ENCODE peak calls at places on chromosome 6, in four cellular contexts. G is H1, M is mesendoderm, W is mesenchymal stem cell. K is an unnamed sample. For H3K36me3 and H3K79me1, the result is how much of the 10 kb centered on the place peaks cover.

GRCh38 chr6:146999766-147000165 is 204.5 kb upstream of the STXBP5 start:
- DNase-seq in W (no peak), M (no peak), G (no peak), K (no peak)

GRCh38 chr6:31794294-31794865 is 1.2 kb downstream of the VARS1 start:
- DNase-seq in G (no peak), W (peak), M (no peak), K (peak)

GRCh38 chr6:125346143-125346925 is 44.6 kb upstream of the HDDC2 start:
- DNase-seq in M (no peak), W (no peak), G (no peak), K (no peak)

GRCh38 chr6:125947581-125947980 is 9.0 kb upstream of the HINT3 start:
- DNase-seq in G (no peak), W (peak), M (no peak), K (peak)

GRCh38 chr6:90197854-90198496 is 98.7 kb downstream of the BACH2 start:
- DNase-seq in W (peak), G (no peak), M (no peak), K (peak)

GRCh38 chr6:166317261-166318212 is 9.3 kb upstream of the PRR18 start:
- DNase-seq in M (no peak), W (no peak), G (no peak), K (no peak)

GRCh38 chr6:11714116-11714797 is 64.3 kb downstream of the ADTRP start:
- DNase-seq in G (no peak), M (no peak), W (no peak), K (no peak)

GRCh38 chr6:113328886-113329381 is 528.2 kb upstream of the MARCKS start:
- DNase-seq in W (no peak), M (no peak), G (no peak), K (peak)

GRCh38 chr6:16286151-16286522 is 47.8 kb downstream of the GMPR start:
- DNase-seq in W (peak), G (peak), M (peak), K (peak)

GRCh38 chr6:30821862-30822784 is 62.2 kb upstream of the DDR1 start:
- DNase-seq in G (no peak), W (peak), M (no peak), K (no peak)

GRCh38 chr6:150666071-150666470 is 66.4 kb downstream of the PLEKHG1 start:
- DNase-seq in W (peak), M (no peak), G (no peak), K (no peak)

GRCh38 chr6:116263353-116263752 is 9.5 kb upstream of the TSPYL4 start:
- DNase-seq in G (no peak), M (no peak), W (no peak), K (no peak)
- H3K36me3 ChIP-seq in G (under half), M (under half), W (under half), K (under half)

GRCh38 chr6:107743311-107743710 is 80.8 kb downstream of the SCML4 start:
- DNase-seq in M (no peak), G (no peak), W (no peak), K (no peak)
- H3K79me1 ChIP-seq in M (under half), G (under half), W (under half), K (under half)

GRCh38 chr6:104566411-104566810 is 293.3 kb downstream of the HACE1 start:
- DNase-seq in G (no peak), M (no peak), W (no peak), K (no peak)
- H2BK120ac ChIP-seq in G (no peak), M (no peak), W (no peak), K (no peak)

DNA sequence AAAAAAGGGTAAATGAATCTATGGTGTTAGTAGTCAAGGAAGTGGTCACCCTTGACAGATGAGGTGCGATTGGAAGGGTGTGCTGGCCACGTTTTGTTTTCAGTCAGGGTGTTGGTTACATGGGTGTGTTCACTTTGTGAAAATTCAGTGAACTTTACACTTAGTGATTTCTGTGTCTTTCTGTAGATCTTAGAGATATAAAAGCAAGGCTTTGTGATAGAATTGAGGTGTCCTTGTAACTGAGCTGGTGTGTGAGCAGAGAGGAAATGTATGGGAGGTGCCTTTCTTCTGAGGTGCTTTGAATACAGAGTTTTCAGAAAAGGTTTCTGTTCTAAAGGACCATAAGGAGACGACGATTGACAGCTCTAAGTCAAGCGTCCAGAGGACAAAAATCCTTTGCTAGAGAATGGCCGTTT is 90.5 kb downstream of the SAMD3 start:
- DNase-seq in G (no peak), W (no peak), M (no peak), K (no peak)
- H3K36me3 ChIP-seq in G (under half), W (under half), M (under half), K (under half)

GRCh38 chr6:35494161-35494563 is 2.7 kb downstream of the TEAD3 start:
- DNase-seq in W (peak), G (no peak), M (no peak), K (peak)

GRCh38 chr6:35491558-35492541 is 5.0 kb downstream of the TEAD3 start:
- DNase-seq in W (no peak), M (no peak), G (no peak), K (no peak)

GRCh38 chr6:35492664-35493284 is 4.1 kb downstream of the TEAD3 start:
- DNase-seq in W (no peak), M (no peak), G (no peak), K (no peak)

GRCh38 chr6:35495258-35496035 is 1.4 kb downstream of the TEAD3 start:
- DNase-seq in M (no peak), W (peak), G (no peak), K (peak)

DNA sequence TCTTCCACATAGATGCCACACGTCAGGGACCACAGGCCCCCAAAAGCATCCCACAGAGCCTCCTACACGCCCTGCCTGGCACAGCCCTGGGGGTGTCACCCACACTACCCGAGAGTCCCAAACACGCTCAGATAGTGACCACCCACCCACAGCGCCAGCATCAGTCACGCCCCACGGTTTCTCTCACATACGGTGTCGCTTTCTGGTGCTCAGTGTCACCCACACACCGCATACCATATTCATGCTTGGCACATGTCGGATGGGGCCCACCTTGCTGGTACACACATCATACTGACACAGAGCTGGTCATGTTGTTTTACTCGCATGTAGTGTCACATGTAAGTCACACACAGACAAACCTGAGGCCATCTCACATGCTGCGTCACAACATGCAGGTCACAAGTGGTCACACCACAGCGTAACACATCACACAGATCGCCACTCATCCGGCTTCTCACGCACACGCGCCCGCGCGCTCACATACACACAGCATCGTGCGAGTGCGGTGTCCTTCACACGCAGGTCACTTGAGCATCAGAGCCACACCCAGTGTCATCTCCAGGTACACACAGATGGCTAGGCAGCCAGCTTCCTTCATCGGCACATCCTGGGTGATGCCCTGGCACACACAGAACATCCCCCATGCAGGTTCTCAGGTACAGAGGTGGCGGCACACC is 3.4 kb downstream of the TEAD3 start:
- DNase-seq in W (no peak), G (no peak), M (no peak), K (no peak)
- H3K79me1 ChIP-seq in W (under half), G (under half), M (under half), K (under half)

GRCh38 chr6:157982580-157983438 is 1.1 kb downstream of the SYNJ2 start:
- DNase-seq in W (peak), G (no peak), M (peak), K (peak)

GRCh38 chr6:157980288-157981131 is 1.2 kb upstream of the SYNJ2 start:
- DNase-seq in G (no peak), W (no peak), M (no peak), K (no peak)

GRCh38 chr6:157981132-157981394 is 600 bp upstream of the SYNJ2 start:
- DNase-seq in M (no peak), G (no peak), W (no peak), K (no peak)

GRCh38 chr6:157982297-157982579 is 575 bp downstream of the SYNJ2 start:
- DNase-seq in W (peak), M (peak), G (peak), K (no peak)

DNA sequence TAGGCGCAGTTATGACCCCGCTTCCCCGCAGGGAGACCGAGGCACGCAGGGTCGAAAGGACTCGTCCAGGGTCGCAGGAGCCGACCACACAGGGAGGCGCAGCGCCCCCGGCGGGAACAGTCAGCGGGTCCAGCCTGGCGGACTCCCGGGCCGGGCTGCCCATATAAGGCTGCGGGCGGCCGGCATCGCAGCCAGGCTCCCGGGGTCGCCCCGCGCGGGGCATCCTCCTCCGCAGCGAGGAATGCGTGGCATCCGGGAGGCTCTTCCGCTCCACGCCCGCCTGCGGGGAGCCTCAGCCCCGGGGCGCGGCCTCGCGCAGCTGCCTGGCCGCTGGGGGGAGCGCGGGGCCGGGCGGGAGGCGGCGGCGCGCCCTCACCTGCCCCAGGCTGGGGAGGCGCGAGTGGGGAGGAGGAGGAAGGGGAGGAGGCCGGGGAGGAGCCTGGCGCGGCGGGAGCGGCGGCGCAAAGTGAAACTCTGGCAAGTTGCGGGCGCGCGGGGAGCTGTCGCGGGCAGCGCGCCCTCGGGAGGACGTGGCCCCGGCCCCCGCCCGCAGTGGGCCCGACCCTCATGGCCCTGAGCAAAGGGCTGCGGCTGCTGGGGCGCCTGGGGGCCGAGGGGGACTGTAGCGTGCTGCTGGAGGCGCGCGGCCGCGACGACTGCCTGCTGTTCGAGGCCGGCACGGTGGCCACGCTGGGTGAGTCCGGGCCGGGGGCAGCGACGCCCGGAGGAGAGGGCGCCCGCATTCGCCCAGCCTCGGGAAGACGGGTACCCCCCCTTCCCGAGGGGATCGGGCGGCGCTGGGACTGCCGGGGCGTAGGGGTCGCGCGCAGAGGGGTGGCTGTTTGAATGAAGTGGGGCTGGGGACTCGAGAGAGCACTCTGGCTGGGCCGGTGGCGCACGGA is at the start of gene SYNJ2:
- DNase-seq in M (peak), W (peak), G (peak), K (peak)
- H2BK120ac ChIP-seq in M (no peak), W (peak), G (no peak), K (peak)

DNA sequence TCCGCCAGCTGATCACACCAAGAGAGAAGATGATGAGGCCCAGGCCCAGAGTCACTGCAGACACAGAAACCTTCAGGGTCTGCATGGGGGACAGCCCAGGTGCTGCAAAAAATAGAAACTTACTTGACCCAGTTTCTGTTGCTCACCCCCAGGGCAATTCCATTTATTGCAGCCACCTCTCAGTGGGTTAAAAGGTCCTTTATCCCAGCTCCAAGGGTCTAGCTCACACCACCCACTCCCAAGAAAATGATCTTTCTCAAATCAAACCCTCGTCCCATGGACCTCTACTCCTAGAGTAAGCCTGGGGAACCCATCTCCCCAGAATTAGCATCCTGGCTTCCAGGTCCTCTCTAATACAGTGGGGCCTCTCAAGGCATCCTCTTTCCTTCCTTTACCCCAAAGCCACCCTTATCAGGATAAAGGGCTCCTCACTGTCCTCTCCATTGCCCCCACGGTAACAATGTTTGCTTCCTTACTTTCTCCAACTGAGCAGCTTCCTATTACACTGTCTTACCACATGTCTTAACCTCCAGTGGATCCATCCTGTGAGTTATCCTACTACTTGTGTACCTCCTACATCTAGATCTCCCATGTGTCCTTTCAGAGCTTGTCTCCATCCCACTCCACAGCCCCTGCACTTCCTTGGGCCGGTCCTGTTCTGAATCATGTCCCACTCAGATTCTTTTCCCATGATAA is 5.1 kb downstream of the HLA-DMB start:
- DNase-seq in W (no peak), G (no peak), M (no peak), K (no peak)
- H3K36me3 ChIP-seq in W (under half), G (under half), M (under half), K (under half)